ENCODE peak calls at places on chromosome 16, in four cellular contexts. H, E, I and R are unnamed samples.

GRCh38 chr16:8679156-8679555 is 4.7 kb downstream of the ABAT start:
- DNase-seq in H (no peak), I (no peak), E (no peak), R (no peak)

GRCh38 chr16:26772503-26772902 is 294.2 kb upstream of the C16orf82 start:
- DNase-seq in H (no peak), I (no peak), E (no peak), R (peak)

GRCh38 chr16:66925322-66925840 is at the start of gene RRAD:
- DNase-seq in I (no peak), E (no peak), H (peak), R (peak)

GRCh38 chr16:83701494-83701893 is 106.3 kb upstream of the HSBP1 start:
- DNase-seq in I (no peak), H (peak), E (no peak), R (no peak)

GRCh38 chr16:56491657-56492261 is 28.1 kb downstream of the BBS2 start:
- DNase-seq in E (no peak), H (no peak), I (no peak), R (no peak)

GRCh38 chr16:48158296-48158695 is 2.5 kb upstream of the ABCC12 start:
- DNase-seq in E (peak), I (no peak), H (peak), R (peak)

GRCh38 chr16:19419691-19420060 is 2.0 kb downstream of the TMC5 start:
- DNase-seq in E (peak), I (no peak), H (no peak), R (no peak)

GRCh38 chr16:17470871-17471744 is at the start of gene XYLT1:
- DNase-seq in E (peak), I (no peak), H (no peak), R (peak)

GRCh38 chr16:31382485-31383161 is 10.5 kb upstream of the ITGAD start:
- DNase-seq in H (peak), I (no peak), E (peak), R (peak)

GRCh38 chr16:15856901-15857778 is at the start of gene MYH11:
- DNase-seq in H (peak), I (no peak), E (no peak), R (peak)

GRCh38 chr16:76456016-76456415 is 178.8 kb downstream of the CNTNAP4 start:
- DNase-seq in E (no peak), H (no peak), I (no peak), R (no peak)

GRCh38 chr16:9820481-9821246 is 361.6 kb downstream of the GRIN2A start:
- DNase-seq in E (no peak), H (no peak), I (no peak), R (no peak)

GRCh38 chr16:47060596-47060995 is 83.1 kb downstream of the NETO2 start:
- DNase-seq in H (no peak), I (no peak), E (no peak), R (no peak)

GRCh38 chr16:3035972-3036725 is 595 bp downstream of the BICDL2 start:
- DNase-seq in H (no peak), I (no peak), E (no peak), R (no peak)

GRCh38 chr16:626787-627457 is 3.9 kb upstream of the WFIKKN1 start:
- DNase-seq in H (no peak), E (peak), I (no peak), R (no peak)

GRCh38 chr16:49704586-49705155 is 151.2 kb downstream of the ZNF423 start:
- DNase-seq in H (no peak), E (no peak), I (no peak), R (no peak)

GRCh38 chr16:85347213-85347591 is 234.9 kb upstream of the CIBAR2 start:
- DNase-seq in E (no peak), H (no peak), I (peak), R (no peak)

GRCh38 chr16:22370038-22370541 is 4.3 kb downstream of the CDR2 start:
- DNase-seq in I (no peak), H (no peak), E (no peak), R (no peak)

GRCh38 chr16:11624645-11625607 is 38.2 kb upstream of the LITAF start:
- DNase-seq in E (no peak), H (no peak), I (no peak), R (no peak)

GRCh38 chr16:72013888-72014538 is 5.5 kb downstream of the DHODH start:
- DNase-seq in H (no peak), I (no peak), E (no peak), R (no peak)

DNA sequence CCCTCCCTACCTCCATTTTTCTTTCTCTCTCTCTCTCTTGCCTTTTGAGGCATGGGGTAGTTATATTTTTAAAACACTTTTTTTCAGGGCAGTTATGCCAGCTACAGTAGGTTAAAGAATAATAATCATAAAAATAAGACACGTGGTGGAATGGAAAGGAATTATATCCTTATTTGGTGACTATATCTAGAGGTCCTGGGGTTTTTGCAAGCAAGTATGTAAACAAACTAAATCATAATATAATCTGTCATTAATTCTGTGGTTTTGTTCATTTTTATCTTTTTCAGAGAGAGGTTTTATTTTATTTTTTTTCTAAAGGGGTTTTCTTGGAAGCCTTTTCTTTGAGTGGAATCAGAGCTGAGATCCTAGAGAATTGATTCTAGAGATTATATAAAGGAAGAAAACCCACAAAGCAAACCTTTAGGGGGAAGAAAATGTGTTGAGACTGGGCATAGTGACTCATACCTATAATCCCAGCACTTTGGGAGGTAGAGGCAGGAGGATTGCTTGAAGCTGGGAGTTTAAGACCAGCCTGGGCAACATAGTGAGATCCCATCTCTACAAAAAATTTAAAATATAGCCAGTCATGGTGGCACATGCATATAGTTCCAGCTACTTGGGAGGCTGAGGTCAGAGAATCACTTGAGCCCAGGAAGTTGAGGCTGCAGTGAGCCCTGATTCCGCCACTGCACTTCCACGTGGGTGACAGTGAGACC is 53.2 kb downstream of the NQO1 start:
- DNase-seq in E (no peak), H (no peak), I (no peak), R (no peak)
- TF ChIP-seq CTCF in E (no peak), H (no peak), I (no peak), R (no peak)

DNA sequence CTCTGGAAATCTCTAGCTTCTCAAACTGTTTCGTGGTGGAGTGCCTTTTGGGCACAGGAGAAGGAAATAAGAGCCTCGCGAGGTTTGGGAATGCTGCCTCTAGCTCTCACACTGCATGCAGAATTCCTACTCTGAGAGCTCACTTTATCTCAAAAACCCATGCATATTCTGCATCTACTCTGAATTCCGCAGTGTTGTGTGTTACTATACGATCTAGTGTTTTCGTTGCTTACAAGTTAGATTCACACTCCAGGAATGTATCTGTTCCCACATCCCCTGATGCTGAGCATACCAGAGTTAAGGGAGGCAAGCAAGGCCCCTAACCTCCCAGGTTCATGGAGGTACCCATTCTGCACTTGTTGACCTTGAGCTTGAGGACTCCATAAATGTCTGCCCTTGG is 462.7 kb downstream of the WWOX start:
- DNase-seq in H (no peak), E (no peak), I (no peak), R (no peak)
- TF ChIP-seq CTCF in H (no peak), E (no peak), I (no peak), R (no peak)

DNA sequence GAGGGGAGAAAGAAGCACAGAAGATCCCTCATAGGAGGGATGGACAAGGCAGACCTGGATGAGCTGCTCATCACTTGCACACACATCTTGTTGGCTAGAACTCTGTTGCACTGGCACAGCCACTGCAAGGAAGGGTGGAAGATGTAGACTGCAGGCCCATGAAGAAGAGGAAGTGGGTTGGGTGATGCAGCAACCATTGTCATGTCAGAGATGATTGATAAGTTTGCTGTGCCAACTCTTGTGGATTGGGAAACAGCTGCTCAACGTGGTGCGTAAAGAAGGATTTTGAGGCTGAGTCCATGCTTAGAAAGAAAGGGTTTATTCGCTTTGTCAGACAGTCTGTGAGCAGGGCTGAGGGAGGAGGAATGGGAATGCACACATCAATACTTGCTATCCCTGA is 161.4 kb upstream of the MPHOSPH6 start:
- DNase-seq in H (no peak), I (no peak), E (no peak), R (no peak)
- TF ChIP-seq CTCF in H (no peak), I (no peak), E (no peak), R (no peak)

DNA sequence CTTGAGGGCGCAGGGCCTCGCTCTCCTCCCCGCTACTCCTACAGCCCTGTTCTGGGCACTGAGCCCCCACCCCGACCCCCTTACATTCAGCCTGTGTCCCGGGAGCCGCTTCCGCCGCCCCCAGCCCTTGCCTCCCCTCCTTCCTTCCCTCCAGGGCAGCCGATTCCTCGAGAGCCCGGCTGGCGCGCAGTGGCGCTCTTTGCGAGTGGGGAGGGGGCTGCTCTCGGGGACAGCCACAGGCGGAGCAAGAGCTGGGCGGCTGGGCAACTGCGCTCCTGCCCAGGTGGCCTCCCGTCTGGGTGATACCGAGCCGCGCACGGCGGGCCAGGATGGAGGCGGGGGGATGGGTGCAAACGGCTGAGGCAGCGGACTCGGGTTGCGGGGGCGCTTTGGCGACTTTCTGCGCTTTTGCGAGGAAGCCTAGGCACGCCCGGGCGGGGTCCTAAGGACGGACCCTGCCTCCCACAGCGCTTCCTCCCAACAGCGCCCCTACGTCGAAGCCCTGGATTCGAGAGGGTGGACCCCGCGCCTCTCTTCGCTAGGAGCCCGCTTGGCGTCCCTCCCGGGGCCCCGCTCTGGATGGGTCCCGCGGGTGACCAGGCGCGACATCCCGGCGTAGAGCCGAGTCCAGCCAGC is 1.3 kb downstream of the MMP15 start:
- DNase-seq in I (no peak), E (peak), H (peak), R (no peak)
- TF ChIP-seq CTCF in I (no peak), E (no peak), H (no peak), R (no peak)

DNA sequence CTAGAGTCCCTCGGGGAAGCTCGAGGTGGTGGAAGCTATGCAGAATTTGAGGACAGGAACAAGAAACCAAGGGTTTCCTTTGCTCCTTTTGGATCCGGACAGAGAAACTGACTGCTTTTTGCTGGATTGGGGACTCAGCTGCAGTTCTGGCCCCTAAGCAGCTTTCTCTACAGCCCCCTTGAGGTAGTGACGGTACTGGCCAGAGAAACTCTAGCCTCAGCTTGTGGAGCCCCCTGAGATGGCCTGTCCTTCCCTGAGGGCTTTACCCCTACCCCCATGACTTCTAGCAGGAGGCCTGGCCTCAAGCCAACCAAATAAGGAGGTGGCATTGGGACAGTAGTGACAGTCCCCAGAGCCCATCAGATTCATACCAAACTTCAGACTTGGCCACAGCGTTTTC is 118.1 kb downstream of the IRX5 start:
- DNase-seq in H (no peak), E (no peak), I (no peak), R (no peak)
- TF ChIP-seq CTCF in H (no peak), E (no peak), I (no peak), R (no peak)

GRCh38 chr16:12881771-12882170 is 19.6 kb upstream of the SHISA9 start:
- DNase-seq in H (no peak), I (no peak), E (no peak), R (no peak)
- TF ChIP-seq CTCF in H (no peak), I (no peak), E (no peak), R (no peak)

GRCh38 chr16:70659953-70660671 is 13.8 kb downstream of the IL34 start:
- DNase-seq in I (no peak), E (no peak), H (no peak), R (no peak)
- TF ChIP-seq CTCF in I (no peak), E (no peak), H (no peak), R (no peak)

GRCh38 chr16:2019500-2019899 is at the start of gene NPW:
- DNase-seq in I (no peak), E (no peak), H (no peak), R (no peak)

GRCh38 chr16:2013527-2013926 is 3.9 kb upstream of the ZNF598 start:
- DNase-seq in H (no peak), I (no peak), E (no peak), R (no peak)

GRCh38 chr16:2015947-2016208 is 3.7 kb upstream of the NPW start:
- DNase-seq in I (no peak), E (no peak), H (no peak), R (no peak)

GRCh38 chr16:2015117-2015946 is 4.3 kb upstream of the NPW start:
- DNase-seq in H (no peak), E (no peak), I (no peak), R (no peak)

DNA sequence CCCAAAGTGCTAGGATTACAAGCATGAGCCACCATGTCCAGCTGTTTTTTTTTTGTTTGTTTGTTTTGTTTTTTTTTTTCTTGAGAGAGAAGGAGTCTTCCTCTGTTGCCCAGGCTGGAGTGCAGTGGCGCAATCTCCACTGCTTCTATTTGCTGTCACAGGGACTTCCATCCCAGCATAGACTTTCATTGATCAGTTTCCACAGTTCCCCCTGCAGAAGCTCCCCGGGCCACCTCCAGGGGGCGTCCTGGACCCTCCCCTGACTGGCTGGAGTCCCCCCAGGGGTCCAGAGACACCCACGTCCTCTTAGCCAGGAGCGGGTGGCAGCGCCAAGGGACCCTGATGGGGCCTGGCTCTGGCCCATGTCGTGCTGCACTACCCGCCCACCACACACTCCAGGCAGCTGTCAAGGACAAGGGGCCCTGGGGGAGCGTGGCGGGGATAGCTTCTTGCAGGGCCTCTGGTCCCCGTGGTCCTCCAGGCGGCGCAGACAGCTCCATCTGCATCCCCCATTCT is 3.1 kb upstream of the NPW start:
- DNase-seq in I (no peak), H (no peak), E (no peak), R (no peak)
- TF ChIP-seq CTCF in I (no peak), H (peak), E (peak), R (peak)

GRCh38 chr16:24322106-24322505 is 66.0 kb downstream of the CACNG3 start:
- DNase-seq in E (no peak), I (no peak), H (no peak), R (no peak)

GRCh38 chr16:24319415-24319814 is 63.3 kb downstream of the CACNG3 start:
- DNase-seq in H (no peak), E (no peak), I (no peak), R (no peak)

GRCh38 chr16:24315343-24315742 is 59.2 kb downstream of the CACNG3 start:
- DNase-seq in H (no peak), I (no peak), E (no peak), R (no peak)

DNA sequence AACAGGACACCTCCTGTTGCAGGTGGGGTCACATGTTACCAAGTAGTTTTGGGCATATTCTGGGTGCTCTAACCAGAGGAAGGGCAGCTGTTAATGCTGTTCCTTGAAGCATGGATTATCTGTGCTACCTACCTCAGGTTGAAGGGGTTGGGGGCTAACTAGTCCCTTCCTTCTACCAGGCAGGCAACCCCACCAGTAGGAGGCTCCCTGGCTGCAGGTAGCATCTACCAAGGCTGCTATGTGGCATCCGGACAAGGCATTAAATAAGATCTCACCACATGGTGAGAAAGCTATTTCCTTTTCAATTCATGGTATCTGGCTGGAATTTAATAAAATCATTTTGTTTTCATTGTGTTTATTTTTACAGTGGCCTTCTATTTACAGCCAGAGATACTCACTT is 62.5 kb downstream of the CACNG3 start:
- DNase-seq in H (no peak), E (no peak), I (no peak), R (no peak)
- TF ChIP-seq CTCF in H (no peak), E (no peak), I (no peak), R (no peak)